ENCODE peak calls at places on chromosome 6, in four cellular contexts. One of them, this sample, is unnamed.

GRCh38 chr6:53651149-53651763 is 14.3 kb downstream of the KLHL31 start:
- DNase-seq in HFFc6: peak; percentile 56
- DNase-seq in colonic mucosa: peak; percentile 83
- DNase-seq in B cell: peak; percentile 62
- DNase-seq in this sample: peak; percentile 62

GRCh38 chr6:15420959-15421438 is 175.1 kb downstream of the JARID2 start:
- DNase-seq in HFFc6: no peak
- DNase-seq in colonic mucosa: no peak
- DNase-seq in B cell: peak; percentile 48
- DNase-seq in this sample: no peak

GRCh38 chr6:14270925-14271791 is 153.6 kb downstream of the CD83 start:
- DNase-seq in HFFc6: peak; percentile 86
- DNase-seq in colonic mucosa: peak; percentile 73
- DNase-seq in B cell: no peak
- DNase-seq in this sample: peak; percentile 88

GRCh38 chr6:36464233-36464632 is 21.4 kb downstream of the KCTD20 start:
- DNase-seq in HFFc6: no peak
- DNase-seq in colonic mucosa: no peak
- DNase-seq in B cell: no peak
- DNase-seq in this sample: no peak

GRCh38 chr6:106591111-106591825 is 38.0 kb downstream of the RTN4IP1 start:
- DNase-seq in HFFc6: peak; percentile 91
- DNase-seq in colonic mucosa: no peak
- DNase-seq in B cell: no peak
- DNase-seq in this sample: no peak

GRCh38 chr6:2351807-2352431 is 106.5 kb upstream of the GMDS start:
- DNase-seq in HFFc6: peak; percentile 32
- DNase-seq in colonic mucosa: no peak
- DNase-seq in B cell: no peak
- DNase-seq in this sample: no peak

GRCh38 chr6:147423111-147423510 is 85.4 kb upstream of the SAMD5 start:
- DNase-seq in HFFc6: no peak
- DNase-seq in colonic mucosa: no peak
- DNase-seq in B cell: no peak
- DNase-seq in this sample: no peak

GRCh38 chr6:118892248-118893094 is 1.5 kb upstream of the ASF1A start:
- DNase-seq in HFFc6: no peak
- DNase-seq in colonic mucosa: no peak
- DNase-seq in B cell: no peak
- DNase-seq in this sample: no peak

GRCh38 chr6:22886881-22887581 is 317.7 kb downstream of the HDGFL1 start:
- DNase-seq in HFFc6: peak; percentile 53
- DNase-seq in colonic mucosa: no peak
- DNase-seq in B cell: no peak
- DNase-seq in this sample: no peak

GRCh38 chr6:154757352-154758095 is 24.3 kb downstream of the SCAF8 start:
- DNase-seq in HFFc6: no peak
- DNase-seq in colonic mucosa: no peak
- DNase-seq in B cell: no peak
- DNase-seq in this sample: no peak

GRCh38 chr6:143734641-143735063 is 56.9 kb downstream of the PHACTR2 start:
- DNase-seq in HFFc6: no peak
- DNase-seq in colonic mucosa: no peak
- DNase-seq in B cell: no peak
- DNase-seq in this sample: no peak

GRCh38 chr6:145602927-145603326 is 132.4 kb downstream of the EPM2A start:
- DNase-seq in HFFc6: no peak
- DNase-seq in colonic mucosa: no peak
- DNase-seq in B cell: no peak
- DNase-seq in this sample: no peak

GRCh38 chr6:44128020-44128917 is 915 bp downstream of the TMEM63B start:
- DNase-seq in HFFc6: no peak
- DNase-seq in colonic mucosa: peak; percentile 56
- DNase-seq in B cell: no peak
- DNase-seq in this sample: peak; percentile 54

GRCh38 chr6:23454090-23454998 is 671.7 kb upstream of the NRSN1 start:
- DNase-seq in HFFc6: no peak
- DNase-seq in colonic mucosa: no peak
- DNase-seq in B cell: no peak
- DNase-seq in this sample: no peak

GRCh38 chr6:579339-579738 is 77.6 kb downstream of the HUS1B start:
- DNase-seq in HFFc6: peak; percentile 12
- DNase-seq in colonic mucosa: no peak
- DNase-seq in B cell: no peak
- DNase-seq in this sample: no peak

GRCh38 chr6:141874930-141875602 is 257.7 kb upstream of the GJE1 start:
- DNase-seq in HFFc6: no peak
- DNase-seq in colonic mucosa: no peak
- DNase-seq in B cell: no peak
- DNase-seq in this sample: no peak

GRCh38 chr6:85600713-85601313 is 7.2 kb upstream of the SNX14 start:
- DNase-seq in HFFc6: no peak
- DNase-seq in colonic mucosa: no peak
- DNase-seq in B cell: no peak
- DNase-seq in this sample: no peak

GRCh38 chr6:20291764-20292227 is 79.5 kb upstream of the MBOAT1 start:
- DNase-seq in HFFc6: peak; percentile 68
- DNase-seq in colonic mucosa: peak; percentile 88
- DNase-seq in B cell: peak; percentile 84
- DNase-seq in this sample: peak; percentile 68

GRCh38 chr6:138382498-138383265 is 5.0 kb downstream of the SMIM28 start:
- DNase-seq in HFFc6: no peak
- DNase-seq in colonic mucosa: no peak
- DNase-seq in B cell: no peak
- DNase-seq in this sample: no peak

GRCh38 chr6:157281570-157281969 is 41.7 kb downstream of the TMEM242 start:
- DNase-seq in HFFc6: no peak
- DNase-seq in colonic mucosa: no peak
- DNase-seq in B cell: peak; percentile 34
- DNase-seq in this sample: no peak

GRCh38 chr6:68196645-68197044 is 438.4 kb upstream of the ADGRB3 start:
- DNase-seq in HFFc6: no peak
- DNase-seq in colonic mucosa: no peak
- DNase-seq in B cell: no peak
- DNase-seq in this sample: no peak

GRCh38 chr6:107713214-107713962 is 110.7 kb downstream of the SCML4 start:
- DNase-seq in HFFc6: no peak
- DNase-seq in colonic mucosa: no peak
- DNase-seq in B cell: no peak
- DNase-seq in this sample: no peak

GRCh38 chr6:168002812-168003211 is 5.3 kb downstream of the KIF25 start:
- DNase-seq in HFFc6: no peak
- DNase-seq in colonic mucosa: no peak
- DNase-seq in B cell: no peak
- DNase-seq in this sample: no peak

GRCh38 chr6:160274846-160275510 is 16.4 kb upstream of the SLC22A2 start:
- DNase-seq in HFFc6: no peak
- DNase-seq in colonic mucosa: no peak
- DNase-seq in B cell: no peak
- DNase-seq in this sample: no peak

GRCh38 chr6:3328145-3328544 is 69.4 kb downstream of the PSMG4 start:
- DNase-seq in HFFc6: no peak
- DNase-seq in colonic mucosa: no peak
- DNase-seq in B cell: no peak
- DNase-seq in this sample: no peak

GRCh38 chr6:143232849-143233248 is 172.2 kb downstream of the AIG1 start:
- DNase-seq in HFFc6: no peak
- DNase-seq in colonic mucosa: peak; percentile 29
- DNase-seq in B cell: no peak
- DNase-seq in this sample: no peak

GRCh38 chr6:43609402-43609801 is 19.7 kb downstream of the GTPBP2 start:
- DNase-seq in HFFc6: no peak
- DNase-seq in colonic mucosa: no peak
- DNase-seq in B cell: no peak
- DNase-seq in this sample: no peak

GRCh38 chr6:135869857-135870256 is 18.4 kb downstream of the PDE7B start:
- DNase-seq in HFFc6: no peak
- DNase-seq in colonic mucosa: no peak
- DNase-seq in B cell: no peak
- DNase-seq in this sample: no peak

GRCh38 chr6:168155821-168156741 is 77.1 kb upstream of the FRMD1 start:
- DNase-seq in HFFc6: no peak
- DNase-seq in colonic mucosa: peak; percentile 41
- DNase-seq in B cell: no peak
- DNase-seq in this sample: no peak

GRCh38 chr6:154485784-154486183 is 24.7 kb downstream of the CNKSR3 start:
- DNase-seq in HFFc6: no peak
- DNase-seq in colonic mucosa: peak; percentile 79
- DNase-seq in B cell: no peak
- DNase-seq in this sample: no peak

GRCh38 chr6:51552400-51552799 is 535.0 kb downstream of the PKHD1 start:
- DNase-seq in HFFc6: no peak
- DNase-seq in colonic mucosa: no peak
- DNase-seq in B cell: no peak
- DNase-seq in this sample: no peak

GRCh38 chr6:112018619-112019416 is 35.1 kb upstream of the CCN6 start:
- DNase-seq in HFFc6: peak; percentile 40
- DNase-seq in colonic mucosa: no peak
- DNase-seq in B cell: no peak
- DNase-seq in this sample: no peak

GRCh38 chr6:18022398-18023231 is 35.2 kb upstream of the KIF13A start:
- DNase-seq in HFFc6: peak; percentile 69
- DNase-seq in colonic mucosa: no peak
- DNase-seq in B cell: no peak
- DNase-seq in this sample: no peak

GRCh38 chr6:148193063-148193680 is 149.5 kb upstream of the SASH1 start:
- DNase-seq in HFFc6: no peak
- DNase-seq in colonic mucosa: peak; percentile 64
- DNase-seq in B cell: no peak
- DNase-seq in this sample: no peak

GRCh38 chr6:43950206-43950605 is 177.0 kb downstream of the MRPL14 start:
- DNase-seq in HFFc6: no peak
- DNase-seq in colonic mucosa: no peak
- DNase-seq in B cell: no peak
- DNase-seq in this sample: peak; percentile 13

GRCh38 chr6:95578106-95578410 is 723 bp downstream of the MANEA start:
- DNase-seq in HFFc6: no peak
- DNase-seq in colonic mucosa: no peak
- DNase-seq in B cell: peak; percentile 45
- DNase-seq in this sample: no peak
- TF ChIP-seq CTCF in HFFc6: no peak
- TF ChIP-seq CTCF in colonic mucosa: no peak
- TF ChIP-seq CTCF in B cell: no peak
- TF ChIP-seq CTCF in this sample: no peak

DNA sequence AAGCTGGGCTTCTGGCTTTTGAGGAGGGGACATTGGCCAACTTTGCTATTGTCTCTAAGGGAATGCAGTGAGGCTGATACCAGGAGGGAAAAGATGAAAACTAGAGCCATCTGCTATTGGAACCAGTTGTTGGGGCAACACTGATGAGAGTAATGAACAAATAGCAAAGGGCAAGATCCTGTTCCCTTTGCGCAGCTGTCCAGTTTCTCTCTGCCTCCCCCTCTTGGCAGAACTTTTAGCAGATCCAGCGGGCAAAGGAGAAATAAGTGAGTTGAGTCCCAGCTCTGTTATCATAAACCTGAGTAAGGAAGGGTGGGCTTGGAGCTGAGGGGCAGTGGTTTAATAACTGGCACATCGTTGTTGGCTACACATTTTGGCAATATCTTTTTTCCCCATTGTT is 126.8 kb downstream of the AKAP7 start:
- DNase-seq in HFFc6: no peak
- DNase-seq in colonic mucosa: no peak
- DNase-seq in B cell: no peak
- DNase-seq in this sample: no peak
- TF ChIP-seq CTCF in HFFc6: peak; percentile 13
- TF ChIP-seq CTCF in colonic mucosa: no peak
- TF ChIP-seq CTCF in B cell: no peak
- TF ChIP-seq CTCF in this sample: no peak

GRCh38 chr6:131807321-131807643 is 538 bp upstream of the ENPP1 start:
- DNase-seq in HFFc6: no peak
- DNase-seq in colonic mucosa: no peak
- DNase-seq in B cell: no peak
- DNase-seq in this sample: no peak
- TF ChIP-seq CTCF in HFFc6: no peak
- TF ChIP-seq CTCF in colonic mucosa: no peak
- TF ChIP-seq CTCF in B cell: no peak
- TF ChIP-seq CTCF in this sample: no peak

GRCh38 chr6:55069132-55069781 is 105.1 kb upstream of the HCRTR2 start:
- DNase-seq in HFFc6: peak; percentile 53
- DNase-seq in colonic mucosa: peak; percentile 67
- DNase-seq in B cell: no peak
- DNase-seq in this sample: no peak
- TF ChIP-seq CTCF in HFFc6: peak; percentile 85
- TF ChIP-seq CTCF in colonic mucosa: peak; percentile 46
- TF ChIP-seq CTCF in B cell: no peak
- TF ChIP-seq CTCF in this sample: peak; percentile 85